ENCODE peak calls at places on chromosomes 7 and 10, in four cellular contexts. V is Peyer's patch, Y is astrocyte of the spinal cord, F is Calu3. L is an unnamed sample.

GRCh38 chr10:50280049-50280448 is 28.7 kb upstream of the ASAH2 start:
- DNase-seq in V (no peak), Y (no peak), F (no peak), L (no peak)

GRCh38 chr7:120550494-120551048 is 277.6 kb downstream of the KCND2 start:
- DNase-seq in V (no peak), Y (peak; percentile 63), F (no peak), L (no peak)

GRCh38 chr10:33198610-33199009 is 135.9 kb downstream of the NRP1 start:
- DNase-seq in V (no peak), Y (no peak), F (no peak), L (no peak)

GRCh38 chr7:100957832-100958421 is 8.6 kb downstream of the MUC3A start:
- DNase-seq in V (no peak), Y (no peak), F (no peak), L (no peak)

GRCh38 chr7:68707146-68707545 is 891.1 kb upstream of the AUTS2 start:
- DNase-seq in V (no peak), Y (no peak), F (no peak), L (no peak)

GRCh38 chr7:79612027-79612426 is 158.6 kb upstream of the MAGI2 start:
- DNase-seq in V (no peak), Y (no peak), F (no peak), L (no peak)

GRCh38 chr10:15265076-15265475 is 96.6 kb upstream of the NMT2 start:
- DNase-seq in V (no peak), Y (no peak), F (no peak), L (no peak)

GRCh38 chr7:24962418-24962962 is 17.5 kb downstream of the OSBPL3 start:
- DNase-seq in V (no peak), Y (no peak), F (no peak), L (no peak)

GRCh38 chr7:125567686-125568085 is 638.1 kb upstream of the POT1 start:
- DNase-seq in V (no peak), Y (no peak), F (no peak), L (no peak)

GRCh38 chr10:12358863-12359647 is 9.7 kb downstream of the CAMK1D start:
- DNase-seq in V (no peak), Y (no peak), F (no peak), L (no peak)

GRCh38 chr7:130021105-130021834 is 29.9 kb downstream of the ZC3HC1 start:
- DNase-seq in V (no peak), Y (no peak), F (no peak), L (no peak)

GRCh38 chr7:36300696-36301350 is 88.8 kb upstream of the ANLN start:
- DNase-seq in V (peak; percentile 11), Y (no peak), F (no peak), L (no peak)

GRCh38 chr7:21777916-21778315 is 167.8 kb downstream of the CDCA7L start:
- DNase-seq in V (no peak), Y (no peak), F (no peak), L (no peak)

GRCh38 chr10:103849212-103849877 is 6.0 kb downstream of the SH3PXD2A start:
- DNase-seq in V (no peak), Y (no peak), F (no peak), L (no peak)

GRCh38 chr7:33130184-33130583 is 820 bp downstream of the BBS9 start:
- DNase-seq in V (no peak), Y (no peak), F (no peak), L (no peak)

GRCh38 chr7:110522061-110522750 is 568.7 kb upstream of the LRRN3 start:
- DNase-seq in V (no peak), Y (peak; percentile 53), F (no peak), L (no peak)

GRCh38 chr7:73779517-73779916 is 9.4 kb upstream of the CLDN3 start:
- DNase-seq in V (no peak), Y (no peak), F (no peak), L (no peak)

GRCh38 chr7:83410989-83411591 is 237.8 kb downstream of the SEMA3E start:
- DNase-seq in V (no peak), Y (peak; percentile 65), F (peak; percentile 9), L (no peak)

GRCh38 chr7:54355842-54356241 is 186.3 kb upstream of the VSTM2A start:
- DNase-seq in V (no peak), Y (no peak), F (no peak), L (no peak)

GRCh38 chr7:120028636-120029035 is 244.3 kb upstream of the KCND2 start:
- DNase-seq in V (no peak), Y (no peak), F (no peak), L (no peak)

GRCh38 chr7:101633516-101633915 is 4.4 kb upstream of the MYL10 start:
- DNase-seq in V (no peak), Y (no peak), F (no peak), L (no peak)

GRCh38 chr10:118698421-118698820 is 56.3 kb downstream of the CACUL1 start:
- DNase-seq in V (no peak), Y (peak; percentile 71), F (peak; percentile 66), L (peak; percentile 40)

GRCh38 chr10:127875916-127876315 is 16.8 kb downstream of the CLRN3 start:
- DNase-seq in V (no peak), Y (no peak), F (no peak), L (no peak)

GRCh38 chr10:50369931-50370330 is 118.6 kb upstream of the ASAH2 start:
- DNase-seq in V (no peak), Y (no peak), F (no peak), L (no peak)

GRCh38 chr10:96225119-96225518 is 46.2 kb downstream of the BLNK start:
- DNase-seq in V (no peak), Y (no peak), F (no peak), L (no peak)

GRCh38 chr10:62779487-62780248 is 24.9 kb upstream of the ADO start:
- DNase-seq in V (no peak), Y (no peak), F (peak; percentile 70), L (peak; percentile 76)

GRCh38 chr7:83472376-83472775 is 176.6 kb downstream of the SEMA3E start:
- DNase-seq in V (no peak), Y (no peak), F (no peak), L (no peak)

GRCh38 chr10:110684800-110685446 is 40.8 kb downstream of the RBM20 start:
- DNase-seq in V (no peak), Y (peak; percentile 50), F (no peak), L (no peak)

DNA sequence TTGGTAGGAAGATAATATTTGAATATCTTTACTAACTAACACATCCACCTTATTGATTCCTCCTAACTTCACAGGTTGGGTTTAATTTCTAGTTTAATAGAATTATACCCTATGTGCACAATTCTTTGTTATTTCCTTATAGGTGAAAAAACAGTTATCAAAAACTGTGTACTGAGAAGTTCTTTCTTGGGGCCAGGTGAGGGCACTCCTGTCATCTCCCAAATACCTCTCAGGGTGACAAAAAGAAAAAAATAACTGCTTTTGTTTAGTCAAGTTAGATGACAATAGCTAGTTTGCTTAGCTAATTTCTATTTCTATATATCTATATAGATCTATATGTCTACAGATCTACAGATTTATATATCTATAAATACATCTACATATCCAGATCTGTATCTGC is 10.1 kb downstream of the FZD8 start:
- DNase-seq in V (no peak), Y (no peak), F (no peak), L (no peak)
- TF ChIP-seq CTCF in V (no peak), Y (no peak), F (no peak), L (no peak)

DNA sequence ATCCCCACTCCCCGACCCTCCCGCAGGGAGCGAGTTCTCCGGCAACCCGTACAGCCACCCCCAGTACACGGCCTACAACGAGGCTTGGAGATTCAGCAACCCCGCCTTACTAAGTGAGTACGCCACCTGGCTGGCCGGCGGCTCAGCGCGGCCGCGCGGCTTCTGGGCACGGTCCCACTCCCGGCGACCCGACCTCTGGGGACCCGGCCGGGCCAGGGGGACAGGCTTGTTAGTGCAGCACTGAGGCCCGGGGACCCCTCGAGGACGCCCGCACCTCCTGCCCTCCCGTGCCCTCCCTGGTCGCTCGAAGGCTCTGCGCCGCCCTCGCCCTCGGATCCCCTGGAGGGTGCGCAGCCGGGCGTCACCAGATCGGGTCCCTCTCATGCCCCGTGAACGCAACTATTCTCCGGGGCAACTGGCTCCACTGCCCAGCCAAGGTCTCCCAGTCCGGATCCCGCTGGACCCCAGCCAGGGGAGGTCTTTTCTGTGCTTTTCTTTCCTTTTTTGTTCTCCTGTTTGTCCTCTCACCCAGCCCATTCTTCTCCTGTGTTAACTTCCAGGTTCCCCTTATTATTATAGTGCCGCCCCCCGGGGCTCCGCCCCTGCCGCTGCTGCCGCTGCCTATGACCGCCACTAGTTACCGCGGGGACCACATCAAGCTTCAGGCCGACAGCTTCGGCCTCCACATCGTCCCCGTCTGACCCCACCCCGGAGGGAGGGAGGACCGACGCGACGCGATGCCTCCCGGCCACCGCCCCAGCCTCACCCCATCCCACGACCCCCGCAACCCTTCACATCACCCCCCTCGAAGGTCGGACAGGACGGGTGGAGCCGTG is 81.8 kb downstream of the PAX2 start:
- DNase-seq in V (no peak), Y (no peak), F (peak; percentile 37), L (peak; percentile 27)
- TF ChIP-seq CTCF in V (peak; percentile 15), Y (peak; percentile 21), F (no peak), L (no peak)

DNA sequence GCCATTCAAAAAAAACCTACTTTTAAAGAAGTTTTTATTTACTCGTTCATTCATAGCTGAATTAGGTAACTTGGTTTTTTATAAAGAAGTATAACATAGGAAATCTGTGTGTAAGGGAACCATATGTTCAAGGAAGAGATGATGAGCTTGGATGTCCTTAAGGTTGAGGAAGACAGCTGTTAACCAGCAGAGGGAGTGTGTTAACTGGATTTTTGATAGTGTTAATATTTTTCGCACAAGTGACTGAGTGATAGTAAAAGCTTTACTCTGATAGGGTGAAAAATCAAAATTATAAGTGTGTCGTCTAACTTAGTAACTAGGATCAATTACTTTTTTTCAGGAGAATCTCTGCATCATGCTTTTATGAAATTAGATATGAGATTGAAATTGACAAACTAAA is 134.7 kb downstream of the ARL5B start:
- DNase-seq in V (no peak), Y (peak; percentile 16), F (no peak), L (no peak)
- TF ChIP-seq CTCF in V (peak; percentile 74), Y (peak; percentile 47), F (no peak), L (no peak)

GRCh38 chr10:3031490-3031889 is 35.9 kb upstream of the PFKP start:
- DNase-seq in V (no peak), Y (no peak), F (no peak), L (no peak)
- TF ChIP-seq CTCF in V (no peak), Y (no peak), F (no peak), L (no peak)

DNA sequence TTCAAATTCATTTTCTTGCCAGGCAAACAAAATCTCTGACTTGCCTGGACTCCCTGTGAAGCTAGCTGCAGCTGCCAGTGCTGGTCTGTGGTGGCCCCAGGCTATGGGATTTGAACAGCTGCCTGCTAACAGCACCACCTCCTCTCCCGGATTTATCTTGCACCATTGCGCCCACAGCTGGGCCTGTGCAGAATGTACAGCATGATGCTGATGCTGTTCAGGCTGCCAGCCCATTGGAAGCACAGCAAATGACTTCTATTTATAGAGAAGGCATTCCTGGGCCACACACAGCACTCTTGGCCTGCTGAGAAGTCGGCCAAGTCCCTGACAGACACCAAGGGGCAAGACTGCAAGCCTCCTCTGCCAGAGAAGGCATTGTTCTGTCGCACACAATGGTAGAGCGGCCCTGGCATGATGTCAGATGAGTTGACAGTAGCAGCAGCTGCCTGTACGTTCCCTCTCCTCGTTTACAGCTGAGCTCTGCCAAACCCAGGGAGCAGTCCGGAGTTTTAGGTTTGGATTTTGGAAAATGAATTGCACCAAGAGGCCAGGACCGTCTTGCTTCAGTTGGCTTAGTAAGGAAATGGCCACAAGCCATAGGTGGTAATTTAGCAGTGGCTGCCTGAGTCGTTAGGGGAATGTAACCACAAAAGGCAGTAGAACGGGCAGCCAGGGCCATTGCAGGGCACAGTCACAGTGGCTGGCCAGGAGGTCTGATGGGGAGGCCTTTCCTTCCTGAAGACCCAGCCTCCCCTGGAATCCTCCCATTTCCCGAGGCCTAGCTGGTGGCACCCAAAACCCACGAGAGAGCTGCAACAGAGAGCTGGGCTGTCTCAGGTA is 38.5 kb downstream of the MTURN start:
- DNase-seq in V (no peak), Y (peak; percentile 90), F (peak; percentile 18), L (no peak)
- TF ChIP-seq CTCF in V (no peak), Y (peak; percentile 47), F (no peak), L (no peak)

GRCh38 chr7:17971392-17971791 is 31.1 kb upstream of the SNX13 start:
- DNase-seq in V (no peak), Y (peak; percentile 32), F (no peak), L (no peak)
- TF ChIP-seq CTCF in V (no peak), Y (no peak), F (peak; percentile 12), L (no peak)